ENCODE peak calls at places on chromosomes 1 and 21, in nine cellular contexts. G is brain microvascular endothelial cell, R is fibroblast of villous mesenchyme, O is astrocyte of the spinal cord, M is pancreas, P is body of pancreas, T is PC-3, Q is foreskin fibroblast, U is BE2C. C is an unnamed sample.

GRCh38 chr1:115988953-115989352 is 12.6 kb downstream of the SLC22A15 start:
- DNase-seq in G (no peak), R (no peak), O (no peak), M (no peak), P (no peak), T (no peak), Q (no peak), U (no peak), C (no peak)

GRCh38 chr1:196873385-196873784 is 14.5 kb upstream of the CFHR4 start:
- DNase-seq in G (no peak), R (no peak), O (no peak), M (no peak), P (no peak), T (no peak), Q (no peak), U (no peak), C (no peak)

GRCh38 chr1:153663211-153663610 is 4.7 kb downstream of the SNAPIN start:
- DNase-seq in G (peak), R (peak), O (no peak), M (no peak), P (no peak), T (no peak), Q (peak), U (no peak), C (no peak)

GRCh38 chr1:31703431-31704260 is at the start of gene COL16A1:
- DNase-seq in G (no peak), R (peak), O (peak), M (no peak), P (peak), T (no peak), Q (peak), U (no peak), C (no peak)

GRCh38 chr1:53572061-53572801 is 113.0 kb downstream of the DMRTB1 start:
- DNase-seq in G (peak), R (peak), O (peak), M (no peak), P (peak), T (peak), Q (peak), U (peak), C (no peak)

GRCh38 chr1:176460606-176461336 is 2.2 kb upstream of the PAPPA2 start:
- DNase-seq in G (no peak), R (no peak), O (no peak), M (no peak), P (no peak), T (no peak), Q (no peak), U (no peak), C (no peak)

GRCh38 chr1:181190362-181191035 is 102.0 kb downstream of the IER5 start:
- DNase-seq in G (no peak), R (no peak), O (no peak), M (no peak), P (peak), T (no peak), Q (no peak), U (no peak), C (no peak)

GRCh38 chr1:47161298-47162040 is 24.2 kb downstream of the CYP4A22 start:
- DNase-seq in G (no peak), R (no peak), O (no peak), M (no peak), P (no peak), T (no peak), Q (no peak), U (no peak), C (no peak)

GRCh38 chr1:182206628-182207239 is 145.2 kb upstream of the ZNF648 start:
- DNase-seq in G (no peak), R (peak), O (peak), M (no peak), P (peak), T (no peak), Q (peak), U (no peak), C (no peak)

GRCh38 chr21:17848228-17848627 is 29.1 kb upstream of the C21orf91 start:
- DNase-seq in G (peak), R (peak), O (peak), M (peak), P (no peak), T (peak), Q (peak), U (no peak), C (peak)

GRCh38 chr1:85048296-85049064 is at the start of gene MCOLN3:
- DNase-seq in G (no peak), R (no peak), O (no peak), M (peak), P (peak), T (peak), Q (no peak), U (peak), C (no peak)

GRCh38 chr21:45869121-45870007 is 112.2 kb upstream of the COL6A1 start:
- DNase-seq in G (peak), R (peak), O (peak), M (no peak), P (no peak), T (peak), Q (no peak), U (no peak), C (no peak)

GRCh38 chr1:241698177-241698576 is 46.1 kb downstream of the WDR64 start:
- DNase-seq in G (no peak), R (no peak), O (no peak), M (no peak), P (no peak), T (no peak), Q (no peak), U (no peak), C (no peak)

DNA sequence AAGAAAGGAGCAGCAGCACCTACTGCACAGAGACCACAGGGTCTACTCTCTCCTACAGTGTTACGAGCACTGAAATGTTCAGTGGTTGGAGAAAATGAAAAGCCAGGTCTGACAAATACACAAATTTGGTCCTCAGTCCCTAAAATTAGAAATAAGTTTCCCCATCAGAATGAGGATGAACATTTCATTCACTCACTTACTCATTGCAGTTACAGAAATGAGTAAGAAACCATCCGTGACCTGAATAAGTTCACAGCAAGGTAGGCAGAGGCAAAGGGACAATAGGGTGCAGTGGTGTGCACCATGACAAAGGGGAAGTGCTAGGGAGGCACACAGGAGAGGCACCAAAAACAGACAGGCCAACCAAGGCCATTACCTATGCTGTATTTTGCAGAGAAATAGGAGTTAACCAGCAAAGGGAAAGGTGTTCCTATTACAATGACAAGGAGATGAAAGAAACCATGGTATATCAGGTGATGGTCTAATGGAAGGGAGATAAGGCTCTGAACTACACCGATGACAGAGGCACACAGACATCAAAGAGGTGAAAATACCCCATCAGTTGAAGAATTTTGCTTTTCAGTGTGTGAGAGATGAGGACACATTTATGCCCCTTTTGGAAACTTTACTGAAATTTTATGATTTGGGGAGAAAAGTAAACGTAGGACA is 29.4 kb downstream of the VAV3 start:
- DNase-seq in G (no peak), R (no peak), O (no peak), M (no peak), P (no peak), T (peak), Q (no peak), U (no peak), C (peak)
- TF ChIP-seq CTCF in G (no peak), R (no peak), O (no peak), M (no peak), P (no peak), T (no peak), Q (no peak), U (no peak), C (no peak)

GRCh38 chr1:207440634-207441033 is 13.5 kb upstream of the CR2 start:
- DNase-seq in G (no peak), R (no peak), O (no peak), M (no peak), P (no peak), T (no peak), Q (no peak), U (no peak), C (no peak)

DNA sequence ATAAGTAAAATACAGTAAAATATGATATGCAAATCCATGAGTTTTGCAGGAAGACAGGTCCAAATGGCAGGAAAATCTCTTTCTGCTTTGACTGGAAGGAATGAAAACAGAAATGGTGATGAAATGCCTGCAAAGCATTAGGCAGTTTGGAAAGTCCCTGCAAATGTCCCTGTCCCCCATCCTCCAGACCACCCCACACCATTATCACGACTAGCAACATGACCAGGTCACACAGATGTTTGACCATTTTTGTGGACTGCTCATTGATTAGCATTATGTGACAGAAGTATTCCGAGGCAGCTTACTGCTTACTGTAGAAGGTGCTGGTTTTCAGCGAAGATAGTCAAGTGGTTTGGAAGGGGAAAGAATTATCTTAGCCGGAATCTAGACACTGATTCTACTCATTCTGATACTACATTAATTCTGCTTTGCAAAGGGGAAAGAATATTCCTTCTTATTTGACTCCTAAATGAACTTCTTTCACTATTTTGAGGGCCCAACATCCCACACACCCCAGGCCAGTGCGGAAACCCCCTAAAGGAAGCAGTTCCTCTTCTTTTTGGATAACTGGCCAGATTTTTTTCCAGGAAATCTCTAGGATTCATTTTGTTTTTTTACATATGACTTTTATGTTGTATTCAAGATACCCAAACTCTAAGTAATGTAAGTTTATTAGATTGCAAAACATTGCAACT is 9.5 kb upstream of the CR2 start:
- DNase-seq in G (no peak), R (no peak), O (no peak), M (no peak), P (no peak), T (no peak), Q (no peak), U (no peak), C (no peak)
- H3K4me3 ChIP-seq in G (no peak), R (no peak), O (no peak), M (no peak), P (no peak), T (no peak), Q (no peak), U (no peak), C (no peak)

GRCh38 chr21:42688841-42689371 is 35.5 kb downstream of the PDE9A start:
- DNase-seq in G (no peak), R (no peak), O (no peak), M (no peak), P (no peak), T (no peak), Q (no peak), U (no peak), C (no peak)
- TF ChIP-seq CTCF in G (no peak), R (peak), O (no peak), M (no peak), P (no peak), T (no peak), Q (no peak), U (peak), C (no peak)

GRCh38 chr1:6424619-6425593 is at the start of gene ESPN:
- DNase-seq in G (no peak), R (no peak), O (no peak), M (no peak), P (no peak), T (peak), Q (no peak), U (no peak), C (no peak)
- H3K4me3 ChIP-seq in G (no peak), R (no peak), O (no peak), M (no peak), P (no peak), T (peak), Q (no peak), U (no peak), C (no peak)

GRCh38 chr21:44751186-44751798 is 39.9 kb upstream of the TSPEAR start:
- DNase-seq in G (no peak), R (no peak), O (no peak), M (no peak), P (no peak), T (no peak), Q (no peak), U (no peak), C (no peak)

GRCh38 chr21:44753357-44753756 is 42.0 kb upstream of the TSPEAR start:
- DNase-seq in G (no peak), R (no peak), O (no peak), M (no peak), P (no peak), T (no peak), Q (no peak), U (no peak), C (no peak)

GRCh38 chr21:44751799-44752636 is 40.6 kb upstream of the TSPEAR start:
- DNase-seq in G (no peak), R (no peak), O (no peak), M (no peak), P (no peak), T (no peak), Q (no peak), U (no peak), C (no peak)

GRCh38 chr21:44750675-44751025 is 39.3 kb upstream of the TSPEAR start:
- DNase-seq in G (no peak), R (no peak), O (no peak), M (no peak), P (no peak), T (no peak), Q (no peak), U (no peak), C (no peak)

GRCh38 chr21:44752701-44753235 is 41.4 kb upstream of the TSPEAR start:
- DNase-seq in G (no peak), R (no peak), O (no peak), M (no peak), P (no peak), T (peak), Q (no peak), U (no peak), C (no peak)
- TF ChIP-seq CTCF in G (no peak), R (no peak), O (no peak), M (no peak), P (no peak), T (peak), Q (no peak), U (no peak), C (no peak)

GRCh38 chr1:112743174-112744018 is 28.3 kb upstream of the PPM1J start:
- DNase-seq in G (peak), R (no peak), O (no peak), M (no peak), P (no peak), T (no peak), Q (no peak), U (no peak), C (no peak)

GRCh38 chr1:112748396-112748795 is 33.3 kb upstream of the PPM1J start:
- DNase-seq in G (no peak), R (no peak), O (no peak), M (no peak), P (no peak), T (no peak), Q (no peak), U (no peak), C (no peak)

GRCh38 chr1:112744019-112744578 is 29.0 kb upstream of the PPM1J start:
- DNase-seq in G (peak), R (peak), O (peak), M (peak), P (peak), T (no peak), Q (peak), U (no peak), C (no peak)
- H3K4me3 ChIP-seq in G (peak), R (peak), O (peak), M (no peak), P (no peak), T (no peak), Q (peak), U (no peak), C (no peak)

GRCh38 chr1:13465515-13465914 is 48.3 kb downstream of the LRRC38 start:
- DNase-seq in G (no peak), R (no peak), O (no peak), M (no peak), P (no peak), T (no peak), Q (no peak), U (no peak), C (no peak)

GRCh38 chr1:13469343-13469742 is 44.5 kb downstream of the LRRC38 start:
- DNase-seq in G (no peak), R (peak), O (no peak), M (no peak), P (no peak), T (peak), Q (no peak), U (no peak), C (no peak)
- TF ChIP-seq CTCF in G (no peak), R (peak), O (no peak), M (peak), P (no peak), T (peak), Q (no peak), U (no peak), C (peak)

DNA sequence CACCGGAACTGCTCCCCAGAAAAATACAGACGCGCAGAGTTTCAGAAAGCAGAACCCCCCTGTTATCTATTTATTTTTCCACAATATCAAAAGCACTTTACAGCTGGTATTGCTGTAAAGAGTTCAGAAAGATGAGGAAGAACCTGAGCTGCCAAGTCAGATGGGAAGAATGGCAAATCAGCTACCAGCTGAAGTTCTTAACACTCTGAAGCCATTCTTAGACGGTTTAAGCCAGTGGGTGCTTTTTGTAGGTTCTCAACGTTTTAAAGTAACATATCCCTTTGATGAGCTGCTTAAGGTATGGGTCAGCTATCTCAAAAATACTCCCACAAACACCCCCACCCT is 703 bp upstream of the AKIRIN1 start:
- DNase-seq in G (no peak), R (peak), O (peak), M (no peak), P (no peak), T (no peak), Q (peak), U (no peak), C (no peak)
- H3K4me3 ChIP-seq in G (peak), R (peak), O (peak), M (peak), P (no peak), T (peak), Q (peak), U (peak), C (peak)

C was measured in GM12864.